ENCODE peak calls at places on chromosomes 16 and 17, in eight cellular contexts. A, B, G, Z, P, W, Y and M are unnamed samples. For H3K4me1, the result is how much of the 10 kb centered on the place peaks cover.

GRCh38 chr16:50644730-50645129 is 36.4 kb downstream of the SNX20 start:
- DNase-seq in A (peak), B (no peak), G (no peak), Z (peak), P (no peak), W (peak), Y (no peak), M (no peak)

GRCh38 chr16:51538707-51539604 is 387.9 kb upstream of the SALL1 start:
- DNase-seq in A (no peak), B (no peak), G (peak), Z (no peak), P (no peak), W (no peak), Y (no peak), M (no peak)

GRCh38 chr16:9241177-9241576 is 149.7 kb downstream of the HAPSTR1 start:
- DNase-seq in A (no peak), B (no peak), G (no peak), Z (no peak), P (no peak), W (no peak), Y (no peak), M (no peak)

GRCh38 chr16:84606081-84606875 is 11.6 kb downstream of the COTL1 start:
- DNase-seq in A (no peak), B (no peak), G (no peak), Z (no peak), P (no peak), W (no peak), Y (no peak), M (no peak)

GRCh38 chr16:29994613-29995329 is 646 bp downstream of the HIRIP3 start:
- DNase-seq in A (peak), B (no peak), G (peak), Z (peak), P (no peak), W (peak), Y (peak), M (peak)

GRCh38 chr17:83161298-83162034 is 82.1 kb downstream of the METRNL start:
- DNase-seq in A (no peak), B (no peak), G (peak), Z (no peak), P (no peak), W (no peak), Y (no peak), M (no peak)

GRCh38 chr17:79609616-79610150 is 1.2 kb downstream of the RBFOX3 start:
- DNase-seq in A (no peak), B (no peak), G (no peak), Z (no peak), P (no peak), W (no peak), Y (no peak), M (no peak)

GRCh38 chr16:56013962-56014552 is 138.9 kb upstream of the CES5A start:
- DNase-seq in A (peak), B (no peak), G (peak), Z (no peak), P (peak), W (no peak), Y (no peak), M (peak)

GRCh38 chr16:1908081-1908633 is 10.1 kb downstream of the HS3ST6 start:
- DNase-seq in A (no peak), B (no peak), G (no peak), Z (no peak), P (no peak), W (no peak), Y (peak), M (no peak)

GRCh38 chr17:59725691-59726090 is 18.2 kb downstream of the VMP1 start:
- DNase-seq in A (no peak), B (no peak), G (no peak), Z (no peak), P (no peak), W (no peak), Y (no peak), M (no peak)

GRCh38 chr16:11160676-11161115 is 95.3 kb downstream of the SOCS1 start:
- DNase-seq in A (no peak), B (no peak), G (no peak), Z (no peak), P (no peak), W (no peak), Y (no peak), M (no peak)

GRCh38 chr17:31424944-31425582 is 33.6 kb downstream of the RAB11FIP4 start:
- DNase-seq in A (peak), B (no peak), G (peak), Z (no peak), P (peak), W (peak), Y (peak), M (no peak)

GRCh38 chr17:17778308-17779014 is 58.3 kb downstream of the SREBF1 start:
- DNase-seq in A (peak), B (no peak), G (peak), Z (no peak), P (peak), W (peak), Y (peak), M (peak)

GRCh38 chr16:67542464-67542863 is 13.8 kb downstream of the RIPOR1 start:
- DNase-seq in A (peak), B (no peak), G (peak), Z (peak), P (no peak), W (peak), Y (peak), M (peak)

GRCh38 chr16:31700530-31701388 is 172.8 kb upstream of the ZNF267 start:
- DNase-seq in A (peak), B (peak), G (peak), Z (peak), P (peak), W (peak), Y (no peak), M (peak)

DNA sequence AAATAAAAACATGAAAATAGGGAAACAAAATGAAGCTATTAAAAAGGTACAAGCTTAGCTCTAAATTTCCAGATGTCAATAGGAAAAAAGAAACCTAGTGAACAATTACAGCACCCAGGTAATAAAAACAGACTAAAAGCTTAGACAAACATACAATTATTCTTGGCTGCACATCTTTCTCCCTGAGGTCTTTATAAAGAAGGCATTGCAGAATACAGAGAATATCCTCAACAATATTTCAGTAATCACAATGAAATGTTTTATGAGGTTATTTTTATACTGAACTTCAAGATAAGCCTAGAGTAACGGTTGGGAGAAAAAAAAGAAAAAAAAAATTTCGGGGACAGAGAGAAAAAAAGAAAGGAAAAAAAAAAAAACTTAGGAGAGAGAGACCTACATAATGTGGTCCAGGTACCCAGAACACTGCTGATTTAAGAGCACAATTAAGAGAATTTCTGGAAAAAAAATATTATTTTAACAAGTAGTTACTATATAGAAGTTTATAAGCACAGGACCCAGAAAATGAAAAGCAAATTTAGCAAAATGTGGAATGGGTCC is 26.5 kb downstream of the KANSL1 start:
- DNase-seq in A (no peak), B (no peak), G (no peak), Z (no peak), P (no peak), W (no peak), Y (no peak), M (no peak)
- H3K4me1 ChIP-seq in A (under half), B (under half), G (under half), Z (half or more), P (half or more), W (half or more), Y (under half), M (under half)

GRCh38 chr17:13616031-13616430 is 14.3 kb upstream of the HS3ST3A1 start:
- DNase-seq in A (no peak), B (no peak), G (no peak), Z (no peak), P (no peak), W (no peak), Y (no peak), M (no peak)
- H3K4me3 ChIP-seq in A (no peak), B (no peak), G (no peak), Z (no peak), P (no peak), W (no peak), Y (no peak), M (no peak)

GRCh38 chr17:81925860-81926450 is 1.6 kb downstream of the MAFG start:
- DNase-seq in A (no peak), B (no peak), G (no peak), Z (no peak), P (no peak), W (no peak), Y (no peak), M (no peak)
- H3K4me1 ChIP-seq in A (under half), B (under half), G (under half), Z (under half), P (half or more), W (half or more), Y (under half), M (under half)

GRCh38 chr17:49637050-49637449 is 40.8 kb downstream of the SPOP start:
- DNase-seq in A (no peak), B (no peak), G (peak), Z (no peak), P (no peak), W (no peak), Y (no peak), M (no peak)

GRCh38 chr17:49637739-49638138 is 40.2 kb downstream of the SPOP start:
- DNase-seq in A (no peak), B (no peak), G (no peak), Z (no peak), P (no peak), W (no peak), Y (no peak), M (no peak)

GRCh38 chr17:49645654-49646053 is 32.2 kb downstream of the SPOP start:
- DNase-seq in A (no peak), B (no peak), G (no peak), Z (no peak), P (no peak), W (no peak), Y (no peak), M (no peak)

GRCh38 chr17:49638818-49639217 is 39.1 kb downstream of the SPOP start:
- DNase-seq in A (peak), B (no peak), G (no peak), Z (no peak), P (no peak), W (no peak), Y (no peak), M (no peak)

GRCh38 chr17:49640556-49640955 is 37.3 kb downstream of the SPOP start:
- DNase-seq in A (no peak), B (no peak), G (no peak), Z (no peak), P (no peak), W (no peak), Y (no peak), M (no peak)
- H3K4me3 ChIP-seq in A (no peak), B (no peak), G (no peak), Z (no peak), P (no peak), W (no peak), Y (no peak), M (no peak)

GRCh38 chr16:720507-720989 is 398 bp upstream of the ANTKMT start:
- DNase-seq in A (peak), B (no peak), G (peak), Z (no peak), P (peak), W (no peak), Y (peak), M (peak)
- H3K4me1 ChIP-seq in A (under half), B (under half), G (under half), Z (under half), P (half or more), W (half or more), Y (under half), M (under half)

GRCh38 chr17:80765241-80766022 is 220.8 kb downstream of the RPTOR start:
- DNase-seq in A (no peak), B (no peak), G (peak), Z (no peak), P (no peak), W (no peak), Y (no peak), M (no peak)
- H3K4me3 ChIP-seq in A (no peak), B (no peak), G (no peak), Z (no peak), P (no peak), W (no peak), Y (no peak), M (no peak)

GRCh38 chr16:70685938-70686375 is at the start of gene MTSS2:
- DNase-seq in A (peak), B (no peak), G (peak), Z (peak), P (peak), W (peak), Y (peak), M (peak)
- H3K4me1 ChIP-seq in A (half or more), B (half or more), G (half or more), Z (under half), P (half or more), W (half or more), Y (under half), M (under half)

GRCh38 chr16:57091200-57091989 is 988 bp upstream of the CPNE2 start:
- DNase-seq in A (peak), B (no peak), G (peak), Z (no peak), P (peak), W (peak), Y (peak), M (peak)
- H3K4me3 ChIP-seq in A (peak), B (peak), G (peak), Z (peak), P (peak), W (peak), Y (peak), M (peak)